ENCODE peak calls at places on chromosomes 4 and X, in six cellular contexts. N is heart left ventricle, L is prostate gland, H is stomach, D is GM12891, W is tibial nerve. C is an unnamed sample.

GRCh38 chr4:27787195-27787594 is 926.6 kb downstream of the STIM2 start:
- DNase-seq in D (no peak), N (no peak), H (no peak), L (no peak), W (no peak), C (no peak)

GRCh38 chrX:35076061-35076460 is 133.5 kb downstream of the FAM47B start:
- DNase-seq in L (no peak), N (no peak), H (no peak), D (no peak), W (no peak), C (no peak)

GRCh38 chr4:74317616-74318256 is 9.5 kb downstream of the EPGN start:
- DNase-seq in L (no peak), W (no peak), N (no peak), D (no peak), H (no peak), C (no peak)

GRCh38 chr4:16721618-16722291 is 176.7 kb downstream of the LDB2 start:
- DNase-seq in N (no peak), W (no peak), H (no peak), L (no peak), D (no peak), C (no peak)

GRCh38 chrX:46574941-46575381 is 1.4 kb downstream of the CHST7 start:
- DNase-seq in N (no peak), D (no peak), H (peak; percentile 31), L (no peak), W (no peak), C (no peak)

GRCh38 chr4:65007841-65008439 is 598.7 kb upstream of the TECRL start:
- DNase-seq in N (no peak), H (no peak), D (peak; percentile 0), W (no peak), L (no peak), C (peak; percentile 3)

GRCh38 chrX:70754169-70754843 is 154.2 kb downstream of the TEX11 start:
- DNase-seq in N (no peak), H (no peak), D (no peak), W (no peak), L (no peak), C (no peak)

GRCh38 chrX:17459596-17459995 is 84.6 kb downstream of the NHS start:
- DNase-seq in W (no peak), H (no peak), D (no peak), L (no peak), N (no peak), C (no peak)

GRCh38 chr4:94409947-94410346 is 41.8 kb upstream of the PDLIM5 start:
- DNase-seq in L (no peak), N (no peak), H (no peak), D (no peak), W (no peak), C (no peak)

GRCh38 chr4:8649631-8650261 is 57.2 kb downstream of the CPZ start:
- DNase-seq in H (peak; percentile 13), W (no peak), L (no peak), D (no peak), N (peak; percentile 12), C (no peak)

GRCh38 chrX:48958635-48959094 is 1.3 kb upstream of the OTUD5 start:
- DNase-seq in N (peak; percentile 20), H (peak; percentile 32), D (no peak), W (no peak), L (peak; percentile 6), C (no peak)

GRCh38 chr4:71882113-71882512 is 98.2 kb upstream of the GC start:
- DNase-seq in L (no peak), W (no peak), H (no peak), D (no peak), N (no peak), C (no peak)

GRCh38 chr4:36824682-36825081 is 419.9 kb upstream of the NWD2 start:
- DNase-seq in L (no peak), D (no peak), N (no peak), W (no peak), H (no peak), C (no peak)

GRCh38 chr4:110287130-110287529 is 88.7 kb upstream of the ELOVL6 start:
- DNase-seq in N (no peak), W (no peak), L (no peak), D (peak; percentile 46), H (no peak), C (peak; percentile 24)

GRCh38 chrX:17262123-17262522 is 112.9 kb upstream of the NHS start:
- DNase-seq in W (no peak), L (no peak), D (no peak), N (no peak), H (no peak), C (no peak)

GRCh38 chr4:165378763-165379631 is at the start of gene CPE:
- DNase-seq in W (peak; percentile 46), N (peak; percentile 67), D (peak; percentile 49), L (peak; percentile 80), H (peak; percentile 72), C (peak; percentile 41)
- TF ChIP-seq POLR2A in W (peak; percentile 58), N (peak; percentile 35), D (no peak), L (peak; percentile 61), H (no peak), C (peak; percentile 35)

GRCh38 chr4:23931489-23931830 is 41.6 kb upstream of the PPARGC1A start:
- DNase-seq in W (no peak), L (peak; percentile 15), N (no peak), D (no peak), H (no peak), C (no peak)

GRCh38 chr4:23932935-23933334 is 43.1 kb upstream of the PPARGC1A start:
- DNase-seq in N (no peak), L (no peak), D (no peak), W (no peak), H (no peak), C (no peak)

GRCh38 chr4:23934915-23935314 is 45.1 kb upstream of the PPARGC1A start:
- DNase-seq in N (peak; percentile 64), D (no peak), W (peak; percentile 68), L (peak; percentile 90), H (peak; percentile 75), C (peak; percentile 45)

GRCh38 chr4:23932186-23932585 is 42.3 kb upstream of the PPARGC1A start:
- DNase-seq in L (no peak), W (no peak), H (no peak), D (no peak), N (no peak), C (no peak)

GRCh38 chr4:23934223-23934622 is 44.4 kb upstream of the PPARGC1A start:
- DNase-seq in L (no peak), W (no peak), N (no peak), D (no peak), H (no peak), C (no peak)
- TF ChIP-seq POLR2A in L (no peak), W (no peak), N (no peak), D (no peak), H (no peak), C (no peak)

GRCh38 chrX:104347860-104348259 is 93.1 kb upstream of the ESX1 start:
- DNase-seq in L (no peak), W (no peak), H (no peak), N (no peak), D (no peak), C (no peak)
- TF ChIP-seq POLR2A in L (no peak), W (no peak), H (no peak), N (no peak), D (no peak), C (no peak)

GRCh38 chrX:54444752-54445151 is 4.5 kb downstream of the TSR2 start:
- DNase-seq in D (no peak), H (no peak), W (no peak), L (no peak), N (no peak), C (no peak)

GRCh38 chrX:54435121-54435520 is 5.1 kb upstream of the TSR2 start:
- DNase-seq in N (no peak), D (no peak), W (no peak), L (no peak), H (no peak), C (no peak)

GRCh38 chrX:54446084-54446483 is 5.9 kb downstream of the TSR2 start:
- DNase-seq in H (no peak), D (no peak), W (no peak), L (no peak), N (no peak), C (no peak)

GRCh38 chrX:54442790-54443189 is 2.6 kb downstream of the TSR2 start:
- DNase-seq in L (no peak), D (no peak), N (no peak), H (no peak), W (no peak), C (no peak)

DNA sequence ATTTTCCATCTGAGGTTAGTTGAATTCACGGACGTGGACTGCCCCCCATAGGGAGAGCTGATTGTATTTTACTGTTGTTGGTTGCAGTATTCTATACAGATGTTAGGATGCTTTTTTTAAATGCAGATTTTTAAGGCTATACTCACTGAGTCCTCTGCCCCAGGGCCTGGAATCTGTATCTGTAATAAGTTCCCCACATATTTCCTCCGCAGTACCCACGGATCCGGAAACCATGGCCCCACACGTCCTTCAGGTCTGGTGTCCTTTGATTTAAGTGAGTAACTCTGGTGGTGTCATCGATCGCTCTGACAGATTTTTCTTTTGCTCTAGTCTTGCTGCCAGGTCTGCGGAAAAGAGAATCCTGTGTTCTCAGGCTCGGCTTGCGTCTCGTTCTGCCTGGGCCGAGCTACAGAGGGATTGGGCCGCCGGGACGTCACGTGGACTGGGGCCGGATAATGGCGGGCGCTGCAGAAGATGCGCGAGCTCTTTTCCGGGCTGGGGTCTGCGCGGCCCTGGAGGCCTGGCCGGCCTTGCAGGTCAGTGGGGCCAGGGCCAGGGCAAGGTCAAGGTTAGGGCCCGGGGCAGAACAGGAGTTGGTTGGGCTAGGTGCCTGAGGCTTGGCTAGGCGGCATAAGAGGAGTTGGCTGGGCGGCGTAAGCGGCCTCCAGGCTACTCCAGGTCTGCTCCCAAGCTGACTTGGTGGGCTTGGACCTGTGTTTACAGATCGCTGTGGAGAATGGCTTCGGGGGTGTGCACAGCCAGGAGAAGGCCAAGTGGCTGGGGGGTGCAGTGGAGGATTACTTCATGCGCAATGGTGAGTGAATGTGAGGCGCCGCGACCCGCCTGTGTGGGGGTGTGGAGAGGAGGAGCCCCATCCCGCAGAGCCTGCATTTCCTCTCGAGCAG is at the start of gene TSR2:
- DNase-seq in H (peak; percentile 82), N (peak; percentile 82), D (peak; percentile 51), W (peak; percentile 55), L (peak; percentile 77), C (peak; percentile 30)
- TF ChIP-seq POLR2A in H (peak; percentile 18), N (peak; percentile 41), D (peak; percentile 61), W (peak; percentile 59), L (peak; percentile 39), C (peak; percentile 27)

GRCh38 chr4:145179201-145179860 is 1.1 kb downstream of the OTUD4 start:
- DNase-seq in H (peak; percentile 79), W (peak; percentile 43), D (no peak), N (peak; percentile 82), L (peak; percentile 71), C (no peak)
- TF ChIP-seq POLR2A in H (peak; percentile 23), W (peak; percentile 62), D (peak; percentile 85), N (no peak), L (peak; percentile 52), C (peak; percentile 45)

GRCh38 chrX:101550362-101550761 is at the start of gene ARMCX1:
- DNase-seq in N (peak; percentile 74), H (peak; percentile 49), D (peak; percentile 37), L (peak; percentile 60), W (peak; percentile 67), C (peak; percentile 44)
- TF ChIP-seq POLR2A in N (peak; percentile 55), H (no peak), D (no peak), L (peak; percentile 55), W (peak; percentile 84), C (peak; percentile 57)

GRCh38 chrX:30653415-30654131 is at the start of gene GK:
- DNase-seq in W (no peak), D (no peak), L (peak; percentile 4), H (no peak), N (no peak), C (no peak)
- TF ChIP-seq POLR2A in W (peak; percentile 32), D (no peak), L (peak; percentile 16), H (no peak), N (peak; percentile 3), C (no peak)